ENCODE peak calls at places on chromosomes 13 and 19, in ten cellular contexts. One of them, this sample, is unnamed.

GRCh38 chr13:57637515-57637914 is 6.0 kb downstream of the PCDH17 start:
- DNase-seq in HL-60: no peak
- DNase-seq in GM23338: no peak
- DNase-seq in transverse colon: no peak
- DNase-seq in SK-N-SH: no peak
- DNase-seq in breast epithelium: no peak
- DNase-seq in esophagus muscularis mucosa: no peak
- DNase-seq in sigmoid colon: no peak
- DNase-seq in suprapubic skin: no peak
- DNase-seq in K562: no peak
- DNase-seq in this sample: no peak

GRCh38 chr19:41407271-41407670 is 9.7 kb downstream of the BCKDHA start:
- DNase-seq in HL-60: peak
- DNase-seq in GM23338: peak
- DNase-seq in transverse colon: no peak
- DNase-seq in SK-N-SH: no peak
- DNase-seq in breast epithelium: no peak
- DNase-seq in esophagus muscularis mucosa: no peak
- DNase-seq in sigmoid colon: no peak
- DNase-seq in suprapubic skin: no peak
- DNase-seq in K562: no peak
- DNase-seq in this sample: no peak

GRCh38 chr19:17557461-17557860 is 2.0 kb downstream of the COLGALT1 start:
- DNase-seq in HL-60: peak
- DNase-seq in GM23338: no peak
- DNase-seq in transverse colon: no peak
- DNase-seq in SK-N-SH: no peak
- DNase-seq in breast epithelium: no peak
- DNase-seq in esophagus muscularis mucosa: no peak
- DNase-seq in sigmoid colon: no peak
- DNase-seq in suprapubic skin: no peak
- DNase-seq in K562: no peak
- DNase-seq in this sample: no peak

GRCh38 chr13:99590519-99591011 is 89.3 kb downstream of the TM9SF2 start:
- DNase-seq in HL-60: no peak
- DNase-seq in GM23338: no peak
- DNase-seq in transverse colon: no peak
- DNase-seq in SK-N-SH: no peak
- DNase-seq in breast epithelium: no peak
- DNase-seq in esophagus muscularis mucosa: no peak
- DNase-seq in sigmoid colon: no peak
- DNase-seq in suprapubic skin: no peak
- DNase-seq in K562: no peak
- DNase-seq in this sample: no peak

GRCh38 chr13:44449999-44450821 is 76.6 kb downstream of the SERP2 start:
- DNase-seq in HL-60: no peak
- DNase-seq in GM23338: no peak
- DNase-seq in transverse colon: no peak
- DNase-seq in SK-N-SH: no peak
- DNase-seq in breast epithelium: no peak
- DNase-seq in esophagus muscularis mucosa: no peak
- DNase-seq in sigmoid colon: no peak
- DNase-seq in suprapubic skin: no peak
- DNase-seq in K562: no peak
- DNase-seq in this sample: no peak

GRCh38 chr19:15087182-15087581 is 5.2 kb downstream of the OR1I1 start:
- DNase-seq in HL-60: no peak
- DNase-seq in GM23338: no peak
- DNase-seq in transverse colon: no peak
- DNase-seq in SK-N-SH: no peak
- DNase-seq in breast epithelium: no peak
- DNase-seq in esophagus muscularis mucosa: no peak
- DNase-seq in sigmoid colon: peak
- DNase-seq in suprapubic skin: no peak
- DNase-seq in K562: no peak
- DNase-seq in this sample: no peak

GRCh38 chr13:93690139-93690538 is 463.5 kb downstream of the GPC6 start:
- DNase-seq in HL-60: no peak
- DNase-seq in GM23338: peak
- DNase-seq in transverse colon: no peak
- DNase-seq in SK-N-SH: no peak
- DNase-seq in breast epithelium: no peak
- DNase-seq in esophagus muscularis mucosa: no peak
- DNase-seq in sigmoid colon: no peak
- DNase-seq in suprapubic skin: no peak
- DNase-seq in K562: no peak
- DNase-seq in this sample: no peak

GRCh38 chr19:2014731-2015610 is 543 bp downstream of the BTBD2 start:
- DNase-seq in HL-60: no peak
- DNase-seq in GM23338: peak
- DNase-seq in transverse colon: no peak
- DNase-seq in SK-N-SH: peak
- DNase-seq in breast epithelium: no peak
- DNase-seq in esophagus muscularis mucosa: no peak
- DNase-seq in sigmoid colon: peak
- DNase-seq in suprapubic skin: peak
- DNase-seq in K562: peak
- DNase-seq in this sample: no peak

GRCh38 chr19:58548859-58549663 is 5.2 kb downstream of the TRIM28 start:
- DNase-seq in HL-60: no peak
- DNase-seq in GM23338: no peak
- DNase-seq in transverse colon: no peak
- DNase-seq in SK-N-SH: no peak
- DNase-seq in breast epithelium: no peak
- DNase-seq in esophagus muscularis mucosa: no peak
- DNase-seq in sigmoid colon: no peak
- DNase-seq in suprapubic skin: peak
- DNase-seq in K562: no peak
- DNase-seq in this sample: no peak
- TF ChIP-seq POLR2AphosphoS5 in HL-60: no peak
- TF ChIP-seq POLR2AphosphoS5 in GM23338: no peak
- TF ChIP-seq POLR2AphosphoS5 in transverse colon: no peak
- TF ChIP-seq POLR2AphosphoS5 in SK-N-SH: no peak
- TF ChIP-seq POLR2AphosphoS5 in breast epithelium: no peak
- TF ChIP-seq POLR2AphosphoS5 in esophagus muscularis mucosa: no peak
- TF ChIP-seq POLR2AphosphoS5 in sigmoid colon: no peak
- TF ChIP-seq POLR2AphosphoS5 in suprapubic skin: no peak
- TF ChIP-seq POLR2AphosphoS5 in K562: no peak
- TF ChIP-seq POLR2AphosphoS5 in this sample: no peak

GRCh38 chr13:84137292-84137691 is 255.0 kb upstream of the SLITRK1 start:
- DNase-seq in HL-60: no peak
- DNase-seq in GM23338: no peak
- DNase-seq in transverse colon: peak
- DNase-seq in SK-N-SH: no peak
- DNase-seq in breast epithelium: no peak
- DNase-seq in esophagus muscularis mucosa: no peak
- DNase-seq in sigmoid colon: no peak
- DNase-seq in suprapubic skin: no peak
- DNase-seq in K562: no peak
- DNase-seq in this sample: no peak
- H3K4me3 ChIP-seq in HL-60: no peak
- H3K4me3 ChIP-seq in GM23338: no peak
- H3K4me3 ChIP-seq in transverse colon: no peak
- H3K4me3 ChIP-seq in SK-N-SH: no peak
- H3K4me3 ChIP-seq in breast epithelium: no peak
- H3K4me3 ChIP-seq in esophagus muscularis mucosa: no peak
- H3K4me3 ChIP-seq in sigmoid colon: no peak
- H3K4me3 ChIP-seq in suprapubic skin: no peak
- H3K4me3 ChIP-seq in K562: no peak
- H3K4me3 ChIP-seq in this sample: no peak

GRCh38 chr19:44007473-44007872 is 4.7 kb downstream of the ZNF230 start:
- DNase-seq in HL-60: no peak
- DNase-seq in GM23338: no peak
- DNase-seq in transverse colon: no peak
- DNase-seq in SK-N-SH: no peak
- DNase-seq in breast epithelium: no peak
- DNase-seq in esophagus muscularis mucosa: peak
- DNase-seq in sigmoid colon: no peak
- DNase-seq in suprapubic skin: no peak
- DNase-seq in K562: no peak
- DNase-seq in this sample: no peak

GRCh38 chr19:44005968-44006367 is 3.2 kb downstream of the ZNF230 start:
- DNase-seq in HL-60: peak
- DNase-seq in GM23338: no peak
- DNase-seq in transverse colon: no peak
- DNase-seq in SK-N-SH: no peak
- DNase-seq in breast epithelium: no peak
- DNase-seq in esophagus muscularis mucosa: no peak
- DNase-seq in sigmoid colon: no peak
- DNase-seq in suprapubic skin: no peak
- DNase-seq in K562: no peak
- DNase-seq in this sample: no peak

GRCh38 chr19:44002566-44003460 is at the start of gene ZNF230:
- DNase-seq in HL-60: peak
- DNase-seq in GM23338: peak
- DNase-seq in transverse colon: peak
- DNase-seq in SK-N-SH: peak
- DNase-seq in breast epithelium: peak
- DNase-seq in esophagus muscularis mucosa: peak
- DNase-seq in sigmoid colon: peak
- DNase-seq in suprapubic skin: peak
- DNase-seq in K562: peak
- DNase-seq in this sample: peak

GRCh38 chr19:44002212-44002565 is 568 bp upstream of the ZNF230 start:
- DNase-seq in HL-60: no peak
- DNase-seq in GM23338: no peak
- DNase-seq in transverse colon: no peak
- DNase-seq in SK-N-SH: no peak
- DNase-seq in breast epithelium: no peak
- DNase-seq in esophagus muscularis mucosa: no peak
- DNase-seq in sigmoid colon: no peak
- DNase-seq in suprapubic skin: no peak
- DNase-seq in K562: peak
- DNase-seq in this sample: no peak

DNA sequence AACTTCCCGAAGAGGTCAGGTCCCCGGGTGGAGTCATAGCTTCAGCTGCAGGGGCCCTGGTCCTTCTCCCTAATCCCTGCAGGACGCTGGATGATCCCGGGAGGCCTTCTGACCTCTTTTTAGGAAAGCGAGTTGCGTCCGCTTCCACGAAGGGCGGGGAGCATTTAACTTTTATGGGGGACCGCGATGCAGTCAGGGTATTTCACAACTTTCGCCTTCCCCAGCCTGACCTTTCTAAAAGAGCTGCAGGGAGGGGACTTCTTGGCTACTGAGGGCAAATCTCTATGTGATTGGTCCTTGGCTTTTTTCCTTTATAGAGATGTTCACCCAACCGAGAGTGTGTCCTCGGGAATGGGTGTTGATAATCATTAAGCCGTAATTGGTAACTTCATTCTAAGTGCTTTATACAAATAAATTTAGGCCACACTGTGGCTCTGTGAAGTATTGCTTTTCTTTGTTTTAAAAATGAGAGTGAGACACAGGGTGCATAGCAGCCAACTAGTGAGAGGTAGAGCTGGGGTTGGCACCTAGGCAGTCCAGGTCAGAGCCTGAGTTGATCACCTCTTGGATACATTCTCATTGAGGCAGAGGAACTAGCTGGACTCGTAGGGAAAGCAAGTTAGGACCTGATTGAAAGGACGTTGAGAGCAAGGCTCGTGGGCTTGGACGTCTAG is 841 bp downstream of the ZNF230 start:
- DNase-seq in HL-60: peak
- DNase-seq in GM23338: peak
- DNase-seq in transverse colon: peak
- DNase-seq in SK-N-SH: no peak
- DNase-seq in breast epithelium: no peak
- DNase-seq in esophagus muscularis mucosa: peak
- DNase-seq in sigmoid colon: no peak
- DNase-seq in suprapubic skin: no peak
- DNase-seq in K562: peak
- DNase-seq in this sample: no peak
- TF ChIP-seq CTCF in HL-60: no peak
- TF ChIP-seq CTCF in GM23338: no peak
- TF ChIP-seq CTCF in transverse colon: no peak
- TF ChIP-seq CTCF in SK-N-SH: no peak
- TF ChIP-seq CTCF in breast epithelium: no peak
- TF ChIP-seq CTCF in esophagus muscularis mucosa: no peak
- TF ChIP-seq CTCF in sigmoid colon: no peak
- TF ChIP-seq CTCF in suprapubic skin: no peak
- TF ChIP-seq CTCF in K562: no peak
- TF ChIP-seq CTCF in this sample: no peak

DNA sequence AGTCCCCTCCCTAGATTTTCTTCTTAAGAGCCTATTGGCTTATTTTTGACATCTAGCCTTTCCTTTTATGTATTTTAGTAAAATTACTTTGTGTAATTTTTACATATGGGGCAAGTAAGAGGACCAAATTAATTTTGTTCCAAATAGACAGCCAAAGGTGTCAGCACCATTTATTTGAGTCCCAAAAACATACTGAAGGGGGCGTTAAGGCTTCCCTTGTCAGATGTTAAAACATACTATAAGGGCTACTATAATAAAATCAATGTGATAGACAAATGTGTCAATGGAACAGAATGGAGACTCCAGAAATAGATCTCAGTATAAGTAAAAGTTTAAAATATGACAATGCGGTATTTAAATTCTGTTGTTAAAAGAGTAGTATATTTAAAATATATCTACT is 133.6 kb downstream of the MTUS2 start:
- DNase-seq in HL-60: no peak
- DNase-seq in GM23338: peak
- DNase-seq in transverse colon: no peak
- DNase-seq in SK-N-SH: no peak
- DNase-seq in breast epithelium: no peak
- DNase-seq in esophagus muscularis mucosa: no peak
- DNase-seq in sigmoid colon: no peak
- DNase-seq in suprapubic skin: no peak
- DNase-seq in K562: no peak
- DNase-seq in this sample: no peak
- TF ChIP-seq POLR2AphosphoS5 in HL-60: no peak
- TF ChIP-seq POLR2AphosphoS5 in GM23338: no peak
- TF ChIP-seq POLR2AphosphoS5 in transverse colon: no peak
- TF ChIP-seq POLR2AphosphoS5 in SK-N-SH: no peak
- TF ChIP-seq POLR2AphosphoS5 in breast epithelium: no peak
- TF ChIP-seq POLR2AphosphoS5 in esophagus muscularis mucosa: no peak
- TF ChIP-seq POLR2AphosphoS5 in sigmoid colon: no peak
- TF ChIP-seq POLR2AphosphoS5 in suprapubic skin: no peak
- TF ChIP-seq POLR2AphosphoS5 in K562: no peak
- TF ChIP-seq POLR2AphosphoS5 in this sample: no peak

DNA sequence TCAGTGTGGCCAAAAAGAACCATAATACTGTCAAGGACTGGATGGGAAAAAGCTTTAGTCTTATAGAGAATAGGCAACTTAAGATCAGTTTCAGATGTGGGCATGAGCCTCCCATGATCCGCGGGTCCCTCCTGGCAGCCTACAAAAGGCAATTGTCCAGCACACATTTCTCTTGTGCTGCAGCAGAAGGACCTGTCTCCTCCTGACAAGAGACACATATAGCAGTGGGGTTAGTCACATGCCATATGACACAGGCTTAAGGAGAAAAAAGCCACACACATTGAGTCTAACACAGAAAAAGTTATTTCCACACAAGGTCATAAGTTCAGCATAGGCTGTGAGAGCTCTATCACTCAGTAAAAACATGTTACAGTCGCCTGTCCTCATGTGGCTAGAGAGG is 1378.7 kb upstream of the PRR20A start:
- DNase-seq in HL-60: no peak
- DNase-seq in GM23338: no peak
- DNase-seq in transverse colon: no peak
- DNase-seq in SK-N-SH: no peak
- DNase-seq in breast epithelium: no peak
- DNase-seq in esophagus muscularis mucosa: no peak
- DNase-seq in sigmoid colon: no peak
- DNase-seq in suprapubic skin: no peak
- DNase-seq in K562: no peak
- DNase-seq in this sample: no peak
- H3K4me3 ChIP-seq in HL-60: no peak
- H3K4me3 ChIP-seq in GM23338: no peak
- H3K4me3 ChIP-seq in transverse colon: no peak
- H3K4me3 ChIP-seq in SK-N-SH: peak
- H3K4me3 ChIP-seq in breast epithelium: no peak
- H3K4me3 ChIP-seq in esophagus muscularis mucosa: no peak
- H3K4me3 ChIP-seq in sigmoid colon: no peak
- H3K4me3 ChIP-seq in suprapubic skin: no peak
- H3K4me3 ChIP-seq in K562: no peak
- H3K4me3 ChIP-seq in this sample: no peak